ENCODE peak calls at places on chromosome 12, in seven cellular contexts. V is lower leg skin, M is endothelial cell of umbilical vein, T is heart left ventricle, Q is testis, S is IMR-90, I is prostate gland. L is an unnamed sample.

GRCh38 chr12:69406217-69406616 is 46.7 kb downstream of the YEATS4 start:
- DNase-seq in I (no peak), V (no peak), M (no peak), Q (no peak), S (no peak), T (no peak), L (no peak)

GRCh38 chr12:92055877-92056276 is 89.8 kb downstream of the BTG1 start:
- DNase-seq in M (no peak), I (peak), T (no peak), Q (no peak), S (no peak), V (no peak), L (no peak)

GRCh38 chr12:89960607-89961394 is 252.2 kb upstream of the ATP2B1 start:
- DNase-seq in S (peak), V (no peak), I (no peak), Q (no peak), M (no peak), T (no peak), L (no peak)

GRCh38 chr12:27627123-27627835 is 69.0 kb upstream of the REP15 start:
- DNase-seq in I (no peak), V (no peak), Q (no peak), M (peak), T (no peak), S (peak), L (no peak)

GRCh38 chr12:12176402-12176801 is 90.4 kb downstream of the LRP6 start:
- DNase-seq in Q (no peak), S (no peak), I (no peak), T (no peak), M (no peak), V (no peak), L (no peak)

GRCh38 chr12:13049816-13050215 is 5.6 kb downstream of the FAM234B start:
- DNase-seq in I (no peak), M (peak), S (peak), V (no peak), Q (no peak), T (no peak), L (no peak)

GRCh38 chr12:121089813-121090430 is 42.8 kb upstream of the P2RX7 start:
- DNase-seq in T (no peak), Q (no peak), V (no peak), M (no peak), S (no peak), I (no peak), L (no peak)

GRCh38 chr12:103373088-103373523 is 122.7 kb downstream of the C12orf42 start:
- DNase-seq in T (no peak), S (no peak), M (no peak), V (no peak), I (peak), Q (no peak), L (no peak)

GRCh38 chr12:100793182-100793581 is 1.4 kb upstream of the ANO4 start:
- DNase-seq in M (no peak), V (no peak), I (no peak), Q (no peak), T (no peak), S (peak), L (no peak)

GRCh38 chr12:54521291-54522062 is 23.9 kb downstream of the NCKAP1L start:
- DNase-seq in M (no peak), T (no peak), S (no peak), V (no peak), I (no peak), Q (no peak), L (no peak)
- TF ChIP-seq POLR2A in M (no peak), T (no peak), S (no peak), V (no peak), I (no peak), Q (no peak), L (no peak)

GRCh38 chr12:6342140-6342889 is 439 bp upstream of the TNFRSF1A start:
- DNase-seq in T (no peak), Q (no peak), V (no peak), I (no peak), M (no peak), S (no peak), L (no peak)
- TF ChIP-seq POLR2A in T (no peak), Q (no peak), V (no peak), I (no peak), M (no peak), S (no peak), L (no peak)

GRCh38 chr12:48999371-49000131 is at the start of gene DDN:
- DNase-seq in Q (no peak), I (no peak), M (no peak), V (no peak), T (no peak), S (peak), L (peak)
- TF ChIP-seq POLR2A in Q (no peak), I (no peak), M (no peak), V (no peak), T (no peak), S (no peak), L (peak)

GRCh38 chr12:108640802-108641445 is 7.2 kb upstream of the SELPLG start:
- DNase-seq in S (peak), Q (peak), M (no peak), I (no peak), T (no peak), V (no peak), L (no peak)
- TF ChIP-seq POLR2A in S (no peak), Q (no peak), M (peak), I (no peak), T (no peak), V (no peak), L (no peak)